ENCODE peak calls at places on chromosomes 16 and 17, in four cellular contexts. One of them, this sample, is unnamed.

GRCh38 chr17:29179232-29180036 is 764 bp downstream of the MYO18A start:
- DNase-seq in GM12878: no peak
- DNase-seq in HepG2: peak
- DNase-seq in HEK293T: no peak
- DNase-seq in this sample: peak

GRCh38 chr17:51200295-51200694 is 34.1 kb downstream of the NME2 start:
- DNase-seq in HepG2: no peak
- DNase-seq in HEK293T: no peak
- DNase-seq in GM12878: no peak
- DNase-seq in this sample: no peak

GRCh38 chr16:203246-203645 is 23.0 kb downstream of the HBQ1 start:
- DNase-seq in HepG2: no peak
- DNase-seq in GM12878: no peak
- DNase-seq in HEK293T: no peak
- DNase-seq in this sample: no peak

GRCh38 chr16:55271945-55272513 is 52.0 kb upstream of the IRX6 start:
- DNase-seq in HEK293T: no peak
- DNase-seq in HepG2: no peak
- DNase-seq in GM12878: no peak
- DNase-seq in this sample: no peak

GRCh38 chr17:50774225-50774803 is 7.0 kb upstream of the ANKRD40CL start:
- DNase-seq in HepG2: no peak
- DNase-seq in GM12878: no peak
- DNase-seq in HEK293T: no peak
- DNase-seq in this sample: no peak

GRCh38 chr16:30084816-30085159 is 6.9 kb downstream of the TBX6 start:
- DNase-seq in HEK293T: no peak
- DNase-seq in HepG2: no peak
- DNase-seq in GM12878: no peak
- DNase-seq in this sample: no peak

GRCh38 chr16:19696961-19697360 is 21.1 kb downstream of the KNOP1 start:
- DNase-seq in HEK293T: no peak
- DNase-seq in HepG2: no peak
- DNase-seq in GM12878: no peak
- DNase-seq in this sample: no peak

GRCh38 chr17:78414178-78415162 is 36.0 kb downstream of the PGS1 start:
- DNase-seq in HepG2: no peak
- DNase-seq in HEK293T: no peak
- DNase-seq in GM12878: no peak
- DNase-seq in this sample: no peak

GRCh38 chr17:49013311-49014205 is 16.4 kb downstream of the IGF2BP1 start:
- DNase-seq in HEK293T: no peak
- DNase-seq in GM12878: no peak
- DNase-seq in HepG2: no peak
- DNase-seq in this sample: no peak

GRCh38 chr16:84308120-84308519 is 13.4 kb downstream of the WFDC1 start:
- DNase-seq in HEK293T: peak
- DNase-seq in HepG2: peak
- DNase-seq in GM12878: no peak
- DNase-seq in this sample: peak

GRCh38 chr16:10988164-10988803 is 43.9 kb downstream of the CLEC16A start:
- DNase-seq in HEK293T: peak
- DNase-seq in GM12878: no peak
- DNase-seq in HepG2: no peak
- DNase-seq in this sample: peak

GRCh38 chr17:64785050-64785449 is 122.9 kb upstream of the SMURF2 start:
- DNase-seq in HEK293T: no peak
- DNase-seq in GM12878: no peak
- DNase-seq in HepG2: no peak
- DNase-seq in this sample: no peak

GRCh38 chr17:45231481-45232116 is 9.9 kb downstream of the FMNL1 start:
- DNase-seq in GM12878: no peak
- DNase-seq in HepG2: peak
- DNase-seq in HEK293T: peak
- DNase-seq in this sample: peak

GRCh38 chr17:357634-358033 is 5.0 kb upstream of the RPH3AL start:
- DNase-seq in HepG2: no peak
- DNase-seq in GM12878: no peak
- DNase-seq in HEK293T: no peak
- DNase-seq in this sample: no peak

GRCh38 chr17:2782030-2782429 is 14.2 kb upstream of the RAP1GAP2 start:
- DNase-seq in HepG2: no peak
- DNase-seq in GM12878: no peak
- DNase-seq in HEK293T: no peak
- DNase-seq in this sample: no peak

GRCh38 chr17:2400474-2400866 is 390 bp downstream of the MNT start:
- DNase-seq in GM12878: no peak
- DNase-seq in HepG2: peak
- DNase-seq in HEK293T: peak
- DNase-seq in this sample: peak

GRCh38 chr16:14325921-14326401 is 254.8 kb downstream of the MRTFB start:
- DNase-seq in GM12878: no peak
- DNase-seq in HEK293T: peak
- DNase-seq in HepG2: no peak
- DNase-seq in this sample: no peak

GRCh38 chr17:75853410-75853809 is 1.7 kb downstream of the WBP2 start:
- DNase-seq in GM12878: no peak
- DNase-seq in HEK293T: no peak
- DNase-seq in HepG2: no peak
- DNase-seq in this sample: no peak
- TF ChIP-seq TARDBP in GM12878: no peak
- TF ChIP-seq TARDBP in HEK293T: no peak
- TF ChIP-seq TARDBP in HepG2: no peak
- TF ChIP-seq TARDBP in this sample: no peak

DNA sequence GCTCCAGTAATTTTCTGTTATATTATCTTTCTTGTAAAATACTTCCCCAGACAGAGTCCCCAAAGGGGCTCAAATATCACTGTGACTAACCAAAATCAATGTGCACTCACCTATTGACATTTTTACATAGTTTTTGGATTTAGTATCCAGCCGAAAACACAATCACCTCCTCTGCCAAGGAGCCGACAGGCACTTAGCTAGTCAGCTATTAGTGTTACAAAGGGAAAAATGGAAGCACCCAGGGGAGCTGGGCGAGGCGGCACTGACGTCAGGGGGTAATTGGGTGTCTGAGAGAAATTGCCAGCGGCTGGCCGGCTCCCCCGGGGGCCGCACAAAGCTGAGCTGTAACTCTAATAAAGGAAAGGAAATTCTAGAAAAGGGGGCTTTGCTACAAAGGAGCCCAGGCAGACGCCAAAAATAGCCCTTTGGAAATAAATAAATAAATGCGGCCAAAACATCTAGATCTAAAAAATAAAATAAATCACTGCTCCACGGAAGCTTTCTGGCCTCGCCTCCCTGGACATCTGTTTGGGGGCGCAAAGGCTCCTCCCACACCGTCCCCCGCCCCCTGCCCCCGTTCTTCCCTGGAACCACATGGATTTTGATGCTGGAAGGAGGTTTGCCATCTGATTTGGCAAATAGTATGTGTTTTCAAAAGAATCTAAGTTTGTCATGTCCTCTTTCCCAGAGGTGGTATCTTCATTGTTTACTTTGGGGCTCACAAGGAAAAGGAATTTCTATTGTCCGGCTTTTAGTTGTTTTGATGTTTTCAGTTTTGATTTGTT is 156.8 kb downstream of the ZNF423 start:
- DNase-seq in HEK293T: peak
- DNase-seq in GM12878: no peak
- DNase-seq in HepG2: no peak
- DNase-seq in this sample: no peak
- TF ChIP-seq TARDBP in HEK293T: no peak
- TF ChIP-seq TARDBP in GM12878: no peak
- TF ChIP-seq TARDBP in HepG2: no peak
- TF ChIP-seq TARDBP in this sample: no peak

GRCh38 chr17:6558932-6559752 is 2.8 kb upstream of the PITPNM3 start:
- DNase-seq in GM12878: no peak
- DNase-seq in HEK293T: no peak
- DNase-seq in HepG2: no peak
- DNase-seq in this sample: no peak

GRCh38 chr17:6560496-6560895 is 4.1 kb upstream of the PITPNM3 start:
- DNase-seq in HEK293T: no peak
- DNase-seq in GM12878: no peak
- DNase-seq in HepG2: no peak
- DNase-seq in this sample: no peak

GRCh38 chr17:6558276-6558675 is 1.9 kb upstream of the PITPNM3 start:
- DNase-seq in HepG2: no peak
- DNase-seq in GM12878: no peak
- DNase-seq in HEK293T: no peak
- DNase-seq in this sample: no peak

GRCh38 chr17:6561446-6561845 is 5.1 kb upstream of the PITPNM3 start:
- DNase-seq in GM12878: no peak
- DNase-seq in HEK293T: no peak
- DNase-seq in HepG2: no peak
- DNase-seq in this sample: no peak

GRCh38 chr17:6559753-6560215 is 3.4 kb upstream of the PITPNM3 start:
- DNase-seq in HEK293T: no peak
- DNase-seq in GM12878: no peak
- DNase-seq in HepG2: no peak
- DNase-seq in this sample: no peak
- TF ChIP-seq TARDBP in HEK293T: no peak
- TF ChIP-seq TARDBP in GM12878: no peak
- TF ChIP-seq TARDBP in HepG2: no peak
- TF ChIP-seq TARDBP in this sample: no peak

DNA sequence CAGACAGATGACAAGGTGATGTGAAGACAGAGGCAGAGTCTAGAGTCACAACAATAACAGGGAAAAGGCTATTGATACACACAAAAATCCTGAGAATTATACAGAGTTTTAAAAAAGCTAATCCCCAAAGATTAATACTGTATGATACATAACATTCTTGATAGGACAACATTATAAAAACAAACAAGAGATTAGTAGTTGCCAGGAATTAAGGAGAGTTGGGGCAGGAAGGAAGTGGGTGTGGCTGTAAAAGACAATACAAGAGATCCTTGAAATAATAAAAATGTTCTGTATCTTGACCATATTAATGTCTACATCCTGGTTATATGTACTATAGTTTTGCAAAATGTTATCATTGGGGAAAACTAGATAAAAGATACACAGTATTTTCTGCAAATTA is 309.5 kb upstream of the PMFBP1 start:
- DNase-seq in HEK293T: no peak
- DNase-seq in GM12878: no peak
- DNase-seq in HepG2: no peak
- DNase-seq in this sample: no peak
- TF ChIP-seq TARDBP in HEK293T: no peak
- TF ChIP-seq TARDBP in GM12878: no peak
- TF ChIP-seq TARDBP in HepG2: no peak
- TF ChIP-seq TARDBP in this sample: no peak

DNA sequence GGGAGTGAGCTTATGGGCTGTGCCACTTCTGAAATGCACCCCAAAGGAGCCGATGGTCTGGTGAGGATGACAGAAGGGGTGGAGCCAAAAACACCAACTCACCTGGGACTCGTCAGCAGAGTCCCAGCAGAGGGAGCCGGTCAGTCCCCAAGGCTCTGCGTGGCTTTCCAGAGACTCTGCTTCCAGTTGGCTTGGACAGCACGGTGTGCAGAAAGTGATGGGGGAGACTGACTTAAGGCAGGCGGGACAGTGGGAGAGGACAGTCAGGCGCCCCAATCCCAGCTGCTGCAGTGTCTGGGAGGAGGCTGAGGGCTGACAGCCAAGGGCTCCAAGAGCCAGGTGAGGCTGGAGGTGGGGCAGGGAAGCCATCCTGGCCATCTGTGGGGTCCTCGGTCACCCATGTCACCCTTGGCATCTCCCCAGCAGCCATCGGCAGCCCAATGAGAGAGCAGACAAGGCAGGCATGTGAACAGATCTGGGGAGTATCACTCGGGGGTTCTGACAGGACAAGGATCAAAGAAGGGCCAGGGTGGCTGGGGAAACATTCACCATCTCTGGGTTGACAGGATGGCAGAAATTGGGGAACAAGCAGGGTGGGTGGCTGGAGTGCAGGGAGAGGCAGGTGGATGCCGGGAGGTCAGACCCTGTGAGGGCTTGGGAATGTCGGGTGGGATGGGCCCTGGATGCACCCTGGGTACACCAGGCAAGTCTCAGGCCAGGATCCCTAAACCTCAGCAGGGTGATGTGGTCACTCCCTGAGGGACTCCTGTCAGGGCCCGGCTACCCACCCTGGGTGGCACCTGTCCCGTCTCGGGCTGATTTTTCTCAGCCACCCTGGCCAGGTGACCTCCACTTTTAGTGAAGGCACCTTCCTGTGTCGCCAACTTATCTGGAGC is 8.9 kb upstream of the KRTAP17-1 start:
- DNase-seq in HEK293T: no peak
- DNase-seq in HepG2: peak
- DNase-seq in GM12878: no peak
- DNase-seq in this sample: no peak
- TF ChIP-seq TARDBP in HEK293T: no peak
- TF ChIP-seq TARDBP in HepG2: no peak
- TF ChIP-seq TARDBP in GM12878: no peak
- TF ChIP-seq TARDBP in this sample: no peak

GRCh38 chr17:58630883-58631522 is 60.8 kb downstream of the TEX14 start:
- DNase-seq in GM12878: no peak
- DNase-seq in HEK293T: peak
- DNase-seq in HepG2: no peak
- DNase-seq in this sample: no peak
- TF ChIP-seq TARDBP in GM12878: peak
- TF ChIP-seq TARDBP in HEK293T: peak
- TF ChIP-seq TARDBP in HepG2: no peak
- TF ChIP-seq TARDBP in this sample: peak